ENCODE peak calls at places on chromosome 15, in seven cellular contexts. T, B, O, R, D, E and W are unnamed samples.

GRCh38 chr15:70762469-70763119 is 764 bp downstream of the UACA start:
- DNase-seq in T (peak), B (peak), O (no peak), R (peak), D (peak), E (peak), W (peak)

GRCh38 chr15:61367953-61368352 is 138.9 kb upstream of the RORA start:
- DNase-seq in T (no peak), B (no peak), O (no peak), R (no peak), D (no peak), E (no peak), W (no peak)

GRCh38 chr15:29765898-29766537 is 56.2 kb downstream of the TJP1 start:
- DNase-seq in T (no peak), B (no peak), O (no peak), R (no peak), D (no peak), E (no peak), W (peak)

GRCh38 chr15:66402885-66403284 is 16.2 kb downstream of the MAP2K1 start:
- DNase-seq in T (no peak), B (no peak), O (peak), R (no peak), D (no peak), E (no peak), W (no peak)

GRCh38 chr15:67107014-67107812 is 41.8 kb downstream of the SMAD3 start:
- DNase-seq in T (no peak), B (peak), O (peak), R (peak), D (peak), E (peak), W (peak)

GRCh38 chr15:63244399-63244798 is 33.0 kb upstream of the APH1B start:
- DNase-seq in T (no peak), B (no peak), O (no peak), R (no peak), D (peak), E (no peak), W (no peak)

GRCh38 chr15:69874321-69874720 is 223.4 kb downstream of the TLE3 start:
- DNase-seq in T (no peak), B (no peak), O (no peak), R (no peak), D (no peak), E (no peak), W (no peak)

GRCh38 chr15:77421370-77421700 is 647 bp downstream of the HMG20A start:
- DNase-seq in T (no peak), B (no peak), O (peak), R (no peak), D (peak), E (no peak), W (no peak)

GRCh38 chr15:70260096-70260495 is 162.4 kb upstream of the TLE3 start:
- DNase-seq in T (no peak), B (no peak), O (no peak), R (no peak), D (no peak), E (no peak), W (no peak)

GRCh38 chr15:90782450-90782849 is 65.3 kb downstream of the BLM start:
- DNase-seq in T (no peak), B (no peak), O (no peak), R (no peak), D (no peak), E (no peak), W (no peak)

GRCh38 chr15:27095809-27096580 is 125.0 kb downstream of the GABRG3 start:
- DNase-seq in T (no peak), B (no peak), O (no peak), R (no peak), D (peak), E (no peak), W (peak)

GRCh38 chr15:60074181-60074885 is 70.2 kb downstream of the FOXB1 start:
- DNase-seq in T (no peak), B (no peak), O (no peak), R (no peak), D (peak), E (peak), W (peak)

DNA sequence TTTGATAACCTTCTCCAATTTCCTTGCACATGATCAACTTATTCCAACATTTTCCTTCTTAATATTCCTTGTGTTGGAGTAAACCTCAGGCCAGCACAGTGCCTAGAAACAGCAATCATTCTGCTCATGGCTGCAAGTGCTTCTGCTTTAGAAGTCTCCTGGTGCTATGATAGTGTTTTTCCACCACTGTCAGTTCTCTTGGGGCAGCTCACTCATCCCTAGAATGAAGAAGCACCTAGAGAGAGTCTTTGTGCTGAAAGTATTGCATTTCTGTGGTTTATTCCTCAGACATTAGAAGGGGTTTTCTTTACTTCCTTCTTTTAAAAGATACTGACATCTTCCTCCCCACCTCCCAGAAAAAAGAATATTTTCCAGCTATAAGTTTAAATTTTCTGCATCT is 183.5 kb downstream of the RYR3 start:
- DNase-seq in T (no peak), B (no peak), O (no peak), R (no peak), D (no peak), E (no peak), W (no peak)
- TF ChIP-seq CTCF in T (no peak), B (no peak), O (no peak), R (no peak), D (no peak), E (no peak), W (no peak)

DNA sequence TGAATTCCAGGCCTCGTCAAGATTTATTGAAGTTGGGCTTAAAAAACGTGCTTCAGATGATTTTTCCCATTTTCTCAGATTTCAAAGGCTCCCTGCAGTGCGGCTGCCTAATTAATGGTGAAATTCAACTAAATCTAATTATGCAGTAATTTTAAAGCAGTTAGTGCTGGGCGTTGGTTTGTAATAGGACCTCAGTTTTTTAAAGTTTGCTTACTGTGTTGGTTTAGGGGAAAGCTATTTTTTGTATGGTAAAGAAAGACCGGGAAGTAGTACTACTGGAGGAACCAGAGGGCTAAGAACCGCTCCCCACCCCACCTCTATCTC is 11.6 kb downstream of the NR2F2 start:
- DNase-seq in T (no peak), B (no peak), O (no peak), R (no peak), D (no peak), E (no peak), W (no peak)
- H3K4me3 ChIP-seq in T (peak), B (no peak), O (no peak), R (peak), D (no peak), E (peak), W (peak)

DNA sequence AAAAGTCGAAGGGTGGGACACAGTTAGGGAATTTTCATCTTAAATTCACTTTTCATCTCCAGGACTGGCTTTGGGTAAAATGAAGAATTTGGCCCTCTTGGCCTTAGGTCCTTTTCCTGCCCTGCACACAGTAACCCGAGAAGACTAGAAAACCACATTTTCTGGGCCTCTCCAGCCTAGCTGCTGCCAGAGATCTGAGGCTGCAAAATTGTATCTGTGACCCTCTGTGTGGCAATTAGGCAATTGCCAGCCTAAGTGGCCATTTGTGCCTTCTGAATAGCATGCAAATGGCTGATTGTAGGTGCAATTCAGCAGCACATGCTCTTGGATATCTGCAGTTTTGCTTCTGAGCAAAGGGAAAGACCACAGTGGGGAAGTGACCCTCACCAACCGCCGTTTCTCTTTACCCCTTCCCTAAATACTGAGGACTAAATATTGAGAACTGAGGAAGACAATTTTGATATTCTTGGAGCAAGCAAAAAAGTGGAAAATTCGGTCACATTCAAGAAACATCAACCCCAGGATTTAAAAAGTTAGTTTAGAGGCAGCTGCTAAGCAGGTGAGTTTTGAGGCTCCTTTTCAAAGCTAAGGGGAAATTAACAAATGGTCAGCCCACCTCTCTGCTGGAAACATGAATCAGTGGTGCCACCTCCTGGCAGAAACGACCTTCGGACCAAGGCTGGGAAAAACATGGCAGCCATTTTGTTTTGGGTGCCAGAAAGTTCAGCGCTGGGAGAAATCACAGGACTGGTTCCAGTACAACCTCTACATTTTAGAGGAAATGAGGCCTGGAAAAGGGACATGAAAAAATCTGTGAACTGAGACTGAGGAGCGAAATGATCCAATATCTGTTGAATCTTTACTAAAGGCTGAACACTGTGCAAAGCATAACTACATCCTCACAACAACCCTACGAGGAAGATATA is 56.6 kb upstream of the PRTG start:
- DNase-seq in T (no peak), B (no peak), O (peak), R (peak), D (peak), E (no peak), W (peak)
- TF ChIP-seq CTCF in T (peak), B (peak), O (peak), R (peak), D (peak), E (peak), W (peak)

DNA sequence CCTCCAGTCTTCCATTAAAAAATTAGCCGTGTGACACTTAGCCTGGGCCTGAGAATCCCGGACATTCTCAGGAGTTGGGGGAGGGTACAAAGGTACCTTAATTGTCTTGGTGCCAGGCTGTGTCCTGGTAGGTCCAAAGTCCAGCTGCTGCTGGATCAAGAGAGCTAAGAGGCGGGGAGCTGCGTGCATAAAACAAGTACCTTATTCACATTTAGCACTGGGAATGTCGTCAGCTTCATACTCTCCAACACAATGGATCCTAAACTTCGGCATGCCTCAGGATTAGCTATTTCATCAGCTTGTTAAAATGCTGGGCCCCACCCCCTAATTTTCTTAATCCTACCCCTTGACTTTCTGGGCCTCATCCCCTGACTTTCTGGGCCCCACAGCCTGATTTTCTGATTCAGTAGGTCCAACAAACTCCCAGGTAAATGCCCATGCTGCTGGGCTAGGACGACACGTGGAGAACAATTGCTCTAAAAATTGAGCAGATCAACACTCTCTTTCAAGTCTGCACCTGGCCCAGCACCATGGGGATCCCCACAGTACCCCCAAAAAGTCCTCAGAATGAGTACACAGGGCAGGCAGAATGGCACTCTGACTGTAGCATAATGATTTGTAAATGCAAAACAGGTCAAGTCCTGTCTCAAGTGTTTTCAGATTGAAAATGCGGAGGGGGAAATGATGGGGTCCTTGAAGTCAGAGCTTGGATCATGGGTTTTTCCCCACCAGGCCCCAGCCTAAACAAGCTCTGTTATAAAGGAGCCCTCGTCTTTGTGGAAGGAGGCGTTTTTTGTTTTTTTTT is 5.6 kb upstream of the AEN start:
- DNase-seq in T (no peak), B (peak), O (peak), R (no peak), D (no peak), E (no peak), W (no peak)
- H3K4me3 ChIP-seq in T (no peak), B (no peak), O (no peak), R (no peak), D (no peak), E (no peak), W (no peak)

DNA sequence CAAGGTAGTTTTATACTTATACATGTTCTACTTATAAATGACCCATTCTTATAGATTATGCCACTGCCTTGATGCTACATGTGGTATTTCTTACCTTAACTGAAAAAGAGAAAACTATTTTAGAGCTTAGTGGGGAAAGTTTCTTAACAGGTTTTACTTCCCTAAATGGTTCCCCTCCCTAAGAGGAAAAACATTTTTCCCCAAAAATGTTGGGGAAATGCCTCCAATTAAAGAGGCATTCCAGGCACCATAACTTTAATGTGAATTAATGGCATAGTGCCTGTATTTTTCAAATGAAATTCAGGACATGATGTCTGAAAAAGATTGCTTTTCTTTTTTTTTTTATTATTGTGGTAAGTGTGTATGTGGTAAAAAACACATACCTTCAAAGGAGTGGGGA is 22.6 kb downstream of the GOLM2 start:
- DNase-seq in T (no peak), B (no peak), O (no peak), R (no peak), D (no peak), E (no peak), W (no peak)
- TF ChIP-seq CTCF in T (no peak), B (no peak), O (no peak), R (no peak), D (no peak), E (no peak), W (no peak)

GRCh38 chr15:78618490-78618934 is 2.3 kb downstream of the CHRNA3 start:
- DNase-seq in T (peak), B (peak), O (peak), R (peak), D (peak), E (peak), W (peak)

GRCh38 chr15:78621810-78622402 is 1.1 kb upstream of the CHRNA3 start:
- DNase-seq in T (no peak), B (no peak), O (no peak), R (no peak), D (no peak), E (no peak), W (no peak)

GRCh38 chr15:78619022-78619950 is 1.5 kb downstream of the CHRNA3 start:
- DNase-seq in T (no peak), B (no peak), O (no peak), R (no peak), D (no peak), E (no peak), W (no peak)

GRCh38 chr15:78620839-78621421 is at the start of gene CHRNA3:
- DNase-seq in T (no peak), B (no peak), O (no peak), R (no peak), D (no peak), E (no peak), W (no peak)

GRCh38 chr15:78620021-78620838 is 566 bp downstream of the CHRNA3 start:
- DNase-seq in T (no peak), B (no peak), O (no peak), R (no peak), D (no peak), E (no peak), W (no peak)
- H3K4me3 ChIP-seq in T (peak), B (peak), O (no peak), R (peak), D (peak), E (no peak), W (no peak)

GRCh38 chr15:31352911-31353811 is 26.5 kb downstream of the KLF13 start:
- DNase-seq in T (no peak), B (peak), O (peak), R (peak), D (no peak), E (peak), W (peak)
- TF ChIP-seq CTCF in T (no peak), B (peak), O (no peak), R (no peak), D (no peak), E (no peak), W (no peak)

GRCh38 chr15:75620043-75620775 is 5.3 kb downstream of the SNUPN start:
- DNase-seq in T (peak), B (no peak), O (no peak), R (no peak), D (no peak), E (no peak), W (peak)
- H3K4me3 ChIP-seq in T (no peak), B (no peak), O (no peak), R (peak), D (no peak), E (peak), W (peak)

GRCh38 chr15:45399381-45400212 is 21.3 kb upstream of the GATM start:
- DNase-seq in T (no peak), B (no peak), O (peak), R (no peak), D (peak), E (peak), W (peak)
- TF ChIP-seq CTCF in T (peak), B (peak), O (peak), R (peak), D (peak), E (peak), W (peak)